ENCODE peak calls at places on chromosome 21, in seven cellular contexts. X, Z, U, P, C, K and B are unnamed samples.

GRCh38 chr21:16304189-16304588 is 574.4 kb downstream of the USP25 start:
- DNase-seq in X (no peak), Z (no peak), U (no peak), P (no peak), C (no peak), K (no peak), B (no peak)

GRCh38 chr21:18384771-18385170 is 18.8 kb downstream of the TMPRSS15 start:
- DNase-seq in X (no peak), Z (peak; percentile 42), U (no peak), P (no peak), C (no peak), K (peak; percentile 30), B (no peak)

GRCh38 chr21:34526236-34526617 is 14.2 kb upstream of the KCNE1 start:
- DNase-seq in X (no peak), Z (no peak), U (no peak), P (no peak), C (no peak), K (no peak), B (no peak)

GRCh38 chr21:34722684-34723300 is 54.0 kb downstream of the CLIC6 start:
- DNase-seq in X (peak; percentile 18), Z (peak; percentile 59), U (no peak), P (no peak), C (peak; percentile 70), K (no peak), B (no peak)

GRCh38 chr21:33383056-33383888 is 19.9 kb upstream of the IFNGR2 start:
- DNase-seq in X (no peak), Z (no peak), U (peak; percentile 94), P (peak; percentile 100), C (peak; percentile 45), K (peak; percentile 98), B (no peak)

GRCh38 chr21:35020902-35021301 is 28.2 kb downstream of the RUNX1 start:
- DNase-seq in X (no peak), Z (no peak), U (peak; percentile 49), P (no peak), C (no peak), K (no peak), B (no peak)

GRCh38 chr21:45724345-45724961 is 80.9 kb downstream of the PCBP3 start:
- DNase-seq in X (no peak), Z (peak; percentile 23), U (no peak), P (no peak), C (no peak), K (no peak), B (no peak)

GRCh38 chr21:15140321-15141019 is 75.7 kb upstream of the NRIP1 start:
- DNase-seq in X (no peak), Z (no peak), U (no peak), P (no peak), C (no peak), K (no peak), B (no peak)

GRCh38 chr21:32545948-32546441 is 39.3 kb downstream of the TCP10L start:
- DNase-seq in X (no peak), Z (no peak), U (peak; percentile 47), P (no peak), C (no peak), K (no peak), B (no peak)

GRCh38 chr21:16318651-16319300 is 589.0 kb downstream of the USP25 start:
- DNase-seq in X (no peak), Z (no peak), U (no peak), P (no peak), C (no peak), K (no peak), B (no peak)

GRCh38 chr21:23633447-23633846 is 1973.8 kb downstream of the MRPL39 start:
- DNase-seq in X (no peak), Z (no peak), U (no peak), P (no peak), C (no peak), K (no peak), B (no peak)

GRCh38 chr21:33403786-33404571 is 766 bp downstream of the IFNGR2 start:
- DNase-seq in X (peak; percentile 35), Z (peak; percentile 70), U (peak; percentile 49), P (peak; percentile 47), C (peak; percentile 49), K (peak; percentile 73), B (no peak)

GRCh38 chr21:45999581-46000181 is 18.1 kb downstream of the COL6A1 start:
- DNase-seq in X (no peak), Z (no peak), U (no peak), P (no peak), C (peak; percentile 17), K (no peak), B (no peak)

GRCh38 chr21:16424331-16424749 is 694.6 kb downstream of the USP25 start:
- DNase-seq in X (no peak), Z (no peak), U (no peak), P (no peak), C (no peak), K (no peak), B (no peak)

GRCh38 chr21:18354947-18355346 is 48.6 kb downstream of the TMPRSS15 start:
- DNase-seq in X (no peak), Z (no peak), U (no peak), P (peak; percentile 3), C (no peak), K (no peak), B (no peak)

GRCh38 chr21:34335316-34335715 is 28.5 kb upstream of the KCNE2 start:
- DNase-seq in X (peak; percentile 43), Z (no peak), U (no peak), P (no peak), C (no peak), K (peak; percentile 4), B (no peak)

GRCh38 chr21:45982758-45983731 is 1.5 kb downstream of the COL6A1 start:
- DNase-seq in X (no peak), Z (peak; percentile 22), U (no peak), P (no peak), C (no peak), K (no peak), B (no peak)

GRCh38 chr21:46381521-46381920 is 57.6 kb downstream of the PCNT start:
- DNase-seq in X (no peak), Z (no peak), U (no peak), P (no peak), C (no peak), K (no peak), B (no peak)

GRCh38 chr21:37153193-37153934 is 80.3 kb downstream of the TTC3 start:
- DNase-seq in X (no peak), Z (no peak), U (peak; percentile 88), P (peak; percentile 43), C (no peak), K (peak; percentile 26), B (no peak)

GRCh38 chr21:46060596-46061061 is 37.3 kb upstream of the COL6A2 start:
- DNase-seq in X (no peak), Z (no peak), U (peak; percentile 100), P (no peak), C (no peak), K (peak; percentile 100), B (no peak)

DNA sequence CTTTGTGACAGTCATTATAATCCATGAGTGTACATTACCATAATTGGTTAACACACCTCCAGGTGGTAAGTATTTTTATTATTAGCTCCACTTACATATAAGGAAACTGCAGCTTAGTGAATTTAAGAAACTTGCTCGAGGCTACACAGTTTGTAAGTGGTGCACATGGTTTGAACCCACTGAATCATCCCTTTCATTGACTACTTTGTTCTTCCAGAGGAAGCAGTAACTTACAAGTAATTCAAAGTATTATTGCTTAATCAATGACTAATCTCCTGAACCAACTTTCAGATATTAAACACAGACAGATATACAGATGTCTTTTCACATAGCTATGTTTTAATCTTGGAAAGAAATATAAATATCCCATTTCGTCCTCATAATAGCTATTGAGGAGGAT is 18.7 kb upstream of the CLDN8 start:
- DNase-seq in X (no peak), Z (no peak), U (no peak), P (no peak), C (no peak), K (peak; percentile 16), B (no peak)
- H3K18ac ChIP-seq in X (no peak overlapping the region), Z (no peak overlapping the region), U (no peak overlapping the region), P (no peak overlapping the region), C (no peak overlapping the region), K (no peak overlapping the region), B (no peak overlapping the region)

GRCh38 chr21:44701023-44701400 is 4.0 kb downstream of the KRTAP10-12 start:
- DNase-seq in X (no peak), Z (no peak), U (no peak), P (no peak), C (no peak), K (no peak), B (no peak)
- H3K18ac ChIP-seq in X (no peak overlapping the region), Z (no peak overlapping the region), U (no peak overlapping the region), P (no peak overlapping the region), C (no peak overlapping the region), K (no peak overlapping the region), B (no peak overlapping the region)

DNA sequence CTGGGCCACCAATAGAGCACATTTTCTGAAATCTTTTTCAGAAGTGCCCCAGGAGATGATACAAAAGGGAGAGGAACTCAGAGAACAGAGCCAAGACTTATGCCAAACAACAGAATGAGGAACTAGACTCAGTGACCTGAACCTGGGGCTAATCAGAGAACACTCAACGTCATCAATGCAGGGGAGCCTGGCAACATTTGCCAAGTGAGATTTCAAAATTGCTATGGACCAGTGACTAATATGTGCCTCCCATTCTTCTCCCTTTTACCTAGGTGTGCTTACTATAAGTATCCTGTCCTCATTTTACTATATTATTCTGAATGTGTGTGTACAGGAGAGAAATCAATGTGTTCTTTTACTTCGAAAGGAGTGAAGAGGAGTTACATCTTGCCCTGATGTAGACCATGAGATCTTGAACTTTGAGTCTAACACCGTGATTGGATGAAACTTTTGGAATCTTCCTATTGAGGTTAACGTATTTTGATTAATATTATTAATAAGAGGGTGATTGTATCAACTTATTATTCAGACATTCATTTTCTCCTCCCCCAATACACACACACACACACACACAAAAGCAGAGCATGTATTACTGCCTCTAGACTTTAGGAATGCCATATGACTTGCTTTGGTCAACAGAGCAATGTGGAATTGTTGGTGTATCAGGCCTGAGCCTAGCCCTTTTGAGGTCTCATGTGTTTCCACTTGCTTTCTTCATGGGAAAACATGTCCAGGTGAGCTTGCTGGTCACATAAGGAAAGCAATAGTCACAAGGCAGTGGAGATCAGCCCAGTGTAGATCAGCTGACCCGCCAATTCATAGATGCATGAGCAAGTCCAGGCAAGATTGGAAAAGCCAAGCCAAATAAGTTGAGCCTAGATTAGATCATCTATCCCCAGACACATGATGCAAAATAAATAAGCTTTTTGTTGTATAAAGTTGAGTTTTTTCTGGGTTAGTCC is 80.3 kb upstream of the ETS2 start:
- DNase-seq in X (no peak), Z (no peak), U (no peak), P (no peak), C (no peak), K (no peak), B (no peak)
- H3K18ac ChIP-seq in X (no peak overlapping the region), Z (no peak overlapping the region), U (no peak overlapping the region), P (no peak overlapping the region), C (no peak overlapping the region), K (no peak overlapping the region), B (no peak overlapping the region)

GRCh38 chr21:42321845-42322244 is 6.6 kb upstream of the TFF3 start:
- DNase-seq in X (no peak), Z (no peak), U (no peak), P (no peak), C (no peak), K (no peak), B (peak; percentile 29)

GRCh38 chr21:42319851-42320602 is 4.8 kb upstream of the TFF3 start:
- DNase-seq in X (no peak), Z (no peak), U (no peak), P (no peak), C (peak; percentile 52), K (no peak), B (no peak)

GRCh38 chr21:42320791-42321190 is 5.6 kb upstream of the TFF3 start:
- DNase-seq in X (no peak), Z (no peak), U (no peak), P (no peak), C (no peak), K (no peak), B (no peak)

GRCh38 chr21:42321231-42321630 is 6.0 kb upstream of the TFF3 start:
- DNase-seq in X (no peak), Z (no peak), U (no peak), P (no peak), C (no peak), K (no peak), B (no peak)

GRCh38 chr21:42324896-42325295 is 9.7 kb upstream of the TFF3 start:
- DNase-seq in X (no peak), Z (no peak), U (no peak), P (no peak), C (no peak), K (no peak), B (peak; percentile 19)
- H3K18ac ChIP-seq in X (no peak overlapping the region), Z (no peak overlapping the region), U (no peak overlapping the region), P (no peak overlapping the region), C (no peak overlapping the region), K (no peak overlapping the region), B (no peak overlapping the region)